ENCODE peak calls at places on chromosomes 11 and 22, in six cellular contexts. V, Q, A, G, F and D are unnamed samples. For H3K4me1, the result is how much of the 10 kb centered on the place peaks cover.

GRCh38 chr11:126076641-126077040 is 14.0 kb upstream of the CDON start:
- DNase-seq in V (no peak), Q (no peak), A (no peak), G (peak), F (no peak), D (no peak)

GRCh38 chr11:65121447-65121864 is 478 bp downstream of the FAU start:
- DNase-seq in V (no peak), Q (no peak), A (no peak), G (peak), F (no peak), D (no peak)

GRCh38 chr11:97856666-97857065 is 1164.1 kb upstream of the CNTN5 start:
- DNase-seq in V (no peak), Q (no peak), A (no peak), G (peak), F (no peak), D (no peak)

GRCh38 chr22:23243006-23243573 is 62.8 kb downstream of the BCR start:
- DNase-seq in V (no peak), Q (no peak), A (no peak), G (peak), F (no peak), D (no peak)

GRCh38 chr11:128725630-128726461 is 32.0 kb downstream of the FLI1 start:
- DNase-seq in V (no peak), Q (no peak), A (peak), G (no peak), F (no peak), D (no peak)

GRCh38 chr11:73245461-73245860 is 26.7 kb upstream of the P2RY6 start:
- DNase-seq in V (no peak), Q (no peak), A (no peak), G (no peak), F (peak), D (no peak)

GRCh38 chr22:35541254-35541748 is 670 bp downstream of the RASD2 start:
- DNase-seq in V (no peak), Q (peak), A (no peak), G (peak), F (no peak), D (peak)

GRCh38 chr11:66951927-66952337 is 6.3 kb downstream of the PC start:
- DNase-seq in V (no peak), Q (peak), A (peak), G (no peak), F (no peak), D (peak)

GRCh38 chr11:72405009-72405408 is 29.3 kb downstream of the CLPB start:
- DNase-seq in V (no peak), Q (no peak), A (no peak), G (no peak), F (no peak), D (no peak)

GRCh38 chr22:26322179-26322905 is 106.7 kb upstream of the ASPHD2 start:
- DNase-seq in V (no peak), Q (no peak), A (peak), G (no peak), F (peak), D (no peak)

GRCh38 chr11:122717264-122717867 is 61.8 kb downstream of the UBASH3B start:
- DNase-seq in V (no peak), Q (no peak), A (no peak), G (no peak), F (no peak), D (peak)

GRCh38 chr11:122277553-122277952 is 161.5 kb upstream of the BLID start:
- DNase-seq in V (no peak), Q (no peak), A (no peak), G (no peak), F (no peak), D (no peak)

GRCh38 chr22:19910180-19910744 is 31.3 kb upstream of the COMT start:
- DNase-seq in V (no peak), Q (no peak), A (no peak), G (no peak), F (no peak), D (no peak)

GRCh38 chr11:4541071-4541470 is 3.9 kb upstream of the OR52M1 start:
- DNase-seq in V (no peak), Q (no peak), A (no peak), G (no peak), F (no peak), D (no peak)

GRCh38 chr22:33105501-33105911 is 47.3 kb upstream of the SYN3 start:
- DNase-seq in V (no peak), Q (no peak), A (peak), G (no peak), F (peak), D (no peak)

GRCh38 chr11:105577645-105578044 is 32.2 kb upstream of the GRIA4 start:
- DNase-seq in V (no peak), Q (no peak), A (peak), G (peak), F (no peak), D (no peak)

GRCh38 chr22:24416611-24417010 is 10.8 kb upstream of the ADORA2A start:
- DNase-seq in V (no peak), Q (no peak), A (no peak), G (no peak), F (no peak), D (no peak)

GRCh38 chr11:16986434-16987204 is 27.6 kb downstream of the PLEKHA7 start:
- DNase-seq in V (no peak), Q (peak), A (no peak), G (no peak), F (no peak), D (peak)

GRCh38 chr11:45266693-45267451 is 19.3 kb downstream of the SYT13 start:
- DNase-seq in V (peak), Q (no peak), A (no peak), G (peak), F (no peak), D (no peak)

GRCh38 chr11:10486161-10486840 is 31.2 kb downstream of the AMPD3 start:
- DNase-seq in V (no peak), Q (no peak), A (no peak), G (no peak), F (no peak), D (no peak)

GRCh38 chr11:29024386-29024785 is 916.2 kb downstream of the METTL15 start:
- DNase-seq in V (no peak), Q (no peak), A (peak), G (no peak), F (no peak), D (no peak)

GRCh38 chr22:40414306-40414705 is 43.9 kb downstream of the SGSM3 start:
- DNase-seq in V (no peak), Q (no peak), A (peak), G (no peak), F (no peak), D (no peak)

GRCh38 chr11:71120346-71120963 is 131.9 kb downstream of the SHANK2 start:
- DNase-seq in V (peak), Q (peak), A (no peak), G (peak), F (no peak), D (peak)

GRCh38 chr22:39368402-39368801 is 18.6 kb downstream of the SYNGR1 start:
- DNase-seq in V (no peak), Q (no peak), A (no peak), G (no peak), F (no peak), D (no peak)

GRCh38 chr11:64173616-64174355 is 7.9 kb upstream of the MACROD1 start:
- DNase-seq in V (no peak), Q (no peak), A (peak), G (no peak), F (no peak), D (no peak)

GRCh38 chr22:39999144-39999757 is 4.5 kb downstream of the FAM83F start:
- DNase-seq in V (peak), Q (peak), A (peak), G (peak), F (peak), D (no peak)

GRCh38 chr11:112248216-112248615 is 12.4 kb downstream of the PLET1 start:
- DNase-seq in V (no peak), Q (no peak), A (peak), G (no peak), F (no peak), D (no peak)

GRCh38 chr11:46341454-46341853 is 5.8 kb upstream of the DGKZ start:
- DNase-seq in V (no peak), Q (no peak), A (no peak), G (no peak), F (no peak), D (no peak)
- H3K4me1 ChIP-seq in V (under half), Q (under half), A (under half), G (under half), F (under half), D (under half)

DNA sequence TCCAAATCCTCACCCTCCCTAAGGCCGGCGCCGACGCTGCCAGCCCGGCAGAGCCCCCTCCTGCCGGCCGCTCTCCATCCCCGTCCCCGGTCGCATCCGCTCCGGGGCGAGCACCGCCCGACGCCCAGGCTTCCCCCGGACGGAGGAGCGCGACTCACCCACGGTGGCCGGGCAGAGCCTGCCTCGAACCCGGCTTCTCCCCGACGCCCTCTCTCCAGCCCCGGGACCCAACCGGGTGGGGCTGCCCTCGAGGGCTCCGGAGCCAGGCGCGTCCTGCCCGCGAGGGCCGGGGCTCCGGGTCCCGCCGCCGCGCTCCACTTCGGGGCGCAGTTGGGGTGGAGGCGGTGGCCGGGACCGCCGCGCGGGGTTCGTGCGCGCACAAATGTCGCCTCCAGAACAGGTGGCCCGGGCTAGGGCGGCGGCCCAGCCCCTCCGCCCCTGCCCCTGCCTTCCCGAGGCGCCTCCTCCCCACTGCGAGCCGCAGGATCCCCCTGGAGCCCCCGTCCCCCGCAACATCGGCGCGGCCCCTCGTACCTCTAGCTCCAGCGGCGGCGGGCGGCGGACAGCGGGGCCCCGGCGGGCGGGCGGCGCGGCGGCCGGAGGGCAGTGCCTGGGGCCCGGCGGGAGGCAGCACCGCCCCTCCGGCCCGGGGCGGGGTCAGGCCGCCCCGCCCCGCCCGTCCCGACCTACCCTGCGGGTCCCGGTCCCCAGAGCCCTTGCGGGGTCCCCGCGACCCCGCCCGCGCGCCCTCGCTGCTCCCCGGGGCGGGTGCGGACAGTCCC is at the start of gene A4GALT:
- DNase-seq in V (no peak), Q (no peak), A (no peak), G (peak), F (no peak), D (no peak)
- H3K4me1 ChIP-seq in V (under half), Q (under half), A (under half), G (under half), F (under half), D (under half)

DNA sequence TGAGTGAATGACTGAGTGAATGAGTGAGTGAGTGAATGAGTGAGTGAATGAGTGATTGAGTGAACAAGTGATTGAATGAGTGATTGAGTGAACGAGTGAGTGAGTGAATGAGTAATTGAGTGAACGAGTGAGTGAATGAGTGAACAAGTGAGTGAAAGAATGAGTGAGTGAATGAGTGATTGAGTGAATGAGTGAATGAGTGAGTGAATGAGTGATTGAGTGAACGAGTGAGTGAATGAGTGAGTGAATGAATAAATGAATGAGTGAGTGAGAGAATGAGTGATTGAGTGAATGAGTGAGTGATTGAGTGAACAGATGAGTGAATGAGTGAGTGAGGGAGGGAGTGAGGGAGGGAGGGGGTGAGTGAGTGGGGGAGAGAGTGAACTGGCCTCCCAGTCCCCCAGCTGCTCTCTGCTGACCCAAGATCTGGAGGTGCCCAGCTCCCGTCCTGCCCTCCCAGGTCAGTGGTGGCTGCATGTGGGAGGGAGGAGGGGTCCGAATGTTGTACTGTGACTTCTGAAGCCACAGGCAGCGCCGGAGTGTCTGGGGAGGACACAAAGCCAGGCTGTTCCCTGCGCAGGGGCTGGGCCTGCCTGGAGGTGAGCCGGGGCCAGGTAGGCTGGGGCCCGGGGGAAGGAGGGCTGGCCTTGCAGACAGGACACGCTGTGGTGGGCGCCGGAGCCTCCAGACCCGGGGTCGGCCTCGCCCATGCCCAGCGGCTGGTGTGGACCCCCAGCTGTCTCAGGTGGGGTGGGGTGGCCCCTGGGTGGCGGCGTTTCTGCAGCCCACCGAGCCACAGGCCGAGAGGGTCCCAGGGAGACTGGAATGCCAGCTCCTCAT is 17.8 kb upstream of the PIM3 start:
- DNase-seq in V (peak), Q (no peak), A (no peak), G (no peak), F (no peak), D (no peak)
- H3K4me1 ChIP-seq in V (half or more), Q (under half), A (under half), G (under half), F (under half), D (under half)

GRCh38 chr11:2901196-2901796 is 15.7 kb upstream of the CDKN1C start:
- DNase-seq in V (no peak), Q (no peak), A (no peak), G (no peak), F (no peak), D (no peak)
- H3K4me1 ChIP-seq in V (under half), Q (under half), A (under half), G (under half), F (under half), D (under half)